ENCODE peak calls at places on chromosome 13, in seven cellular contexts. G, K, X, V, B, Z and P are unnamed samples.
A peak's percentile ranks its signal among the peaks of the same experiment; 100 is the strongest.

GRCh38 chr13:19345916-19346422 is 164.3 kb upstream of the TUBA3C start:
- DNase-seq in G (no peak), K (no peak), X (no peak), V (no peak), B (no peak), Z (no peak), P (no peak)

GRCh38 chr13:40145139-40145538 is 489.7 kb downstream of the COG6 start:
- DNase-seq in G (no peak), K (no peak), X (no peak), V (no peak), B (no peak), Z (no peak), P (no peak)

GRCh38 chr13:99800951-99801350 is 170.6 kb downstream of the ZIC5 start:
- DNase-seq in G (no peak), K (no peak), X (no peak), V (no peak), B (no peak), Z (no peak), P (no peak)

GRCh38 chr13:22549126-22549525 is 631.7 kb upstream of the SGCG start:
- DNase-seq in G (no peak), K (no peak), X (no peak), V (no peak), B (no peak), Z (no peak), P (no peak)

GRCh38 chr13:79895416-79895815 is 414.5 kb downstream of the NDFIP2 start:
- DNase-seq in G (no peak), K (no peak), X (no peak), V (no peak), B (no peak), Z (no peak), P (no peak)

GRCh38 chr13:104796581-104796980 is 1730.4 kb upstream of the SLC10A2 start:
- DNase-seq in G (no peak), K (no peak), X (no peak), V (no peak), B (no peak), Z (no peak), P (no peak)

GRCh38 chr13:73914119-73914518 is 220.1 kb downstream of the KLF12 start:
- DNase-seq in G (no peak), K (no peak), X (peak; percentile 57), V (peak; percentile 38), B (no peak), Z (no peak), P (no peak)

GRCh38 chr13:30898721-30899188 is 7.3 kb upstream of the MEDAG start:
- DNase-seq in G (peak; percentile 44), K (no peak), X (no peak), V (peak; percentile 90), B (no peak), Z (no peak), P (no peak)

GRCh38 chr13:111639994-111640393 is 319.6 kb downstream of the TEX29 start:
- DNase-seq in G (no peak), K (no peak), X (no peak), V (no peak), B (no peak), Z (no peak), P (no peak)

GRCh38 chr13:77800219-77800618 is 102.7 kb downstream of the SLAIN1 start:
- DNase-seq in G (no peak), K (no peak), X (no peak), V (peak; percentile 70), B (no peak), Z (no peak), P (no peak)

GRCh38 chr13:113667771-113668490 is 912 bp downstream of the GRK1 start:
- DNase-seq in G (no peak), K (no peak), X (no peak), V (no peak), B (no peak), Z (no peak), P (no peak)

GRCh38 chr13:30157616-30157993 is 149.7 kb downstream of the KATNAL1 start:
- DNase-seq in G (no peak), K (peak; percentile 58), X (no peak), V (no peak), B (no peak), Z (no peak), P (no peak)

GRCh38 chr13:34044660-34045080 is 226.7 kb downstream of the RFC3 start:
- DNase-seq in G (peak; percentile 44), K (no peak), X (no peak), V (peak; percentile 87), B (no peak), Z (no peak), P (no peak)

GRCh38 chr13:34750078-34750703 is 191.9 kb upstream of the NBEA start:
- DNase-seq in G (no peak), K (peak; percentile 2), X (no peak), V (no peak), B (no peak), Z (peak; percentile 47), P (no peak)

GRCh38 chr13:106117640-106118039 is 417.8 kb downstream of the EFNB2 start:
- DNase-seq in G (no peak), K (no peak), X (no peak), V (no peak), B (no peak), Z (no peak), P (no peak)

GRCh38 chr13:108269601-108270328 is at the start of gene TNFSF13B:
- DNase-seq in G (no peak), K (peak; percentile 80), X (peak; percentile 89), V (peak; percentile 40), B (no peak), Z (peak; percentile 30), P (no peak)

GRCh38 chr13:20219585-20219984 is 12.5 kb downstream of the GJB6 start:
- DNase-seq in G (no peak), K (no peak), X (peak; percentile 27), V (no peak), B (no peak), Z (no peak), P (no peak)

GRCh38 chr13:99870541-99870940 is 101.0 kb downstream of the ZIC5 start:
- DNase-seq in G (no peak), K (no peak), X (no peak), V (no peak), B (peak; percentile 39), Z (no peak), P (no peak)

GRCh38 chr13:37701972-37702371 is 103.4 kb upstream of the POSTN start:
- DNase-seq in G (peak; percentile 87), K (no peak), X (no peak), V (peak; percentile 98), B (no peak), Z (no peak), P (no peak)

GRCh38 chr13:26112843-26113242 is 61.0 kb upstream of the SHISA2 start:
- DNase-seq in G (no peak), K (no peak), X (peak; percentile 23), V (no peak), B (no peak), Z (no peak), P (no peak)
- TF ChIP-seq CTCF in G (peak; percentile 36), K (peak; percentile 26), X (peak; percentile 40), V (peak; percentile 25), B (peak; percentile 45), Z (peak; percentile 46), P (no peak)

GRCh38 chr13:88670509-88670908 is 999.3 kb downstream of the SLITRK5 start:
- DNase-seq in G (no peak), K (no peak), X (no peak), V (no peak), B (no peak), Z (no peak), P (no peak)

GRCh38 chr13:88674841-88675240 is 1003.7 kb downstream of the SLITRK5 start:
- DNase-seq in G (no peak), K (no peak), X (no peak), V (no peak), B (no peak), Z (no peak), P (no peak)

DNA sequence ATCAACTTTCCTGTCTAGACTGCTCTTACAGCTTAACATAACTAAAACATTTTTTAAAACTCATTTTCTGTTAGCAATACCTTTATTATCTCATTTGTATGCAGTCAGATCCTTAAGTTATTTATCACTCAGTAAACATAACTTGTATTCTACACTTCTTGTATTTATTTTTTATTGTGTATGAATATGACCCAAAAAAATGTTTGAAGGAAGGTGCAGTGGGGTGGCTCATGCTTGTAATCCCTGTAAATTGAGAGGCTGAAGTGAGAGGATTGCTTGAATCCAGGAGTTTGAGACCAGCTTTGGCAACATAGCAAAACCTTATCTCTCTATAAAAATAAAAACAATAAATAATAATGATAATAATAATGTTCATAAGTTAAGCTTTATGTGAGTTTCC is 1004.8 kb downstream of the SLITRK5 start:
- DNase-seq in G (no peak), K (no peak), X (no peak), V (no peak), B (no peak), Z (no peak), P (no peak)
- TF ChIP-seq CTCF in G (no peak), K (no peak), X (no peak), V (no peak), B (no peak), Z (no peak), P (no peak)

DNA sequence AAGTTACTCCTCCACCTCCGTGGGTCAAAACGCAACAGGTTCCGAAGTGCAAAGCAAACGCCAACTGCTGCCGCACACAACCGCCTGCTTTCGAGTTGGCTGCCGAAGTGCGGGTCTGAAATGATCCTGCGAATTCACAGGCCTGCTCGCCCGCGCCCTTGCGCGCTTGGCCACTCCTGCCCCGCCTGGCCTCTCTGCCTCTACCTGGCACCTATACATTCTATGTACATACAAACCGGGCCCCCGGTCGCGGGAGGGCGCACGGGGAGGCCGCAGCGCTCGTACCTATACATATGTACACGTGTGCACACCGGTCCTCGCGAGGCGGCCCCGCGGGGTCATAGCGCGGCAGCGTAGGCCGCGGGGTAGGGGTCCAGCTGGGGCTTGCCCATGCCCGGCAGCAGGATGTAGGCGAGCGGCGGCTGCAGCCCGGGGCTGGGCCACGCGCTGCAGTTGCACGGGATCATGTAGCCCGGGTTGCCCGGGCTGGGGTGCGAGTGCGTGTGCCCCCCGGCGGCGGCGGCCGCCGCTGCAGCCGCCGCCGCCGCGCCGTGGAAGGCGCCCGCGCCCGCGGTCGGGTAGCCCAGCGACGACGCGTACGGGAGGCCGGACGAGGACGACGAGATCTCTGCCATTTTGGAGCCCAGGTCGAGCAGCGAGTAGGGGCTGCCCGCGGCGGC is 1.3 kb downstream of the SOX21 start:
- DNase-seq in G (no peak), K (no peak), X (no peak), V (no peak), B (no peak), Z (peak; percentile 60), P (no peak)
- TF ChIP-seq CTCF in G (no peak), K (no peak), X (no peak), V (no peak), B (peak; percentile 20), Z (no peak), P (no peak)

GRCh38 chr13:46731535-46731934 is 65.4 kb downstream of the ESD start:
- DNase-seq in G (no peak), K (no peak), X (no peak), V (no peak), B (no peak), Z (no peak), P (no peak)

GRCh38 chr13:46726347-46726746 is 70.6 kb downstream of the ESD start:
- DNase-seq in G (no peak), K (no peak), X (no peak), V (no peak), B (no peak), Z (no peak), P (no peak)

DNA sequence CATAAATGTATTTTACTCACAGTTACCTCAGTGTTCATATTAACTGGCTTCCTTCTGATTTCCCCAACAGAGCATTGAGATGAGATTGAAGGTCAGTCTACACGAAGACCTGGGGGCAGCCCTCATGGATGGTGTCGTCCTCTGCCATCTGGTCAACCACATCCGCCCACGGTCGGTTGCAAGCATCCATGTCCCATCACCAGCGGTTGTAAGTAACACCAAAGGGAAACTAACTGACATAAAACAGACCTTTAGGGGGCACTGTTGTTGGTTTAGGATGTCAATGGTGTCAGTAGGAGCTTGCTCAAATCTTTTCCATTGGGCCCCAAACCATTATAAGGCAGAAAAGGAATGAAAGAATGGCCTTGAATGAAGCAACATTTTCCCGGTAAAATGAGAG is 68.2 kb downstream of the ESD start:
- DNase-seq in G (no peak), K (peak; percentile 19), X (peak; percentile 66), V (no peak), B (no peak), Z (no peak), P (no peak)
- TF ChIP-seq CTCF in G (no peak), K (peak; percentile 17), X (peak; percentile 35), V (peak; percentile 19), B (no peak), Z (no peak), P (no peak)